ENCODE peak calls at places on chromosomes 5 and 9, in five cellular contexts. W is fibroblast of lung, F is astrocyte, P is DND-41, H is HCT116. M is an unnamed sample.
A peak's percentile ranks its signal among the peaks of the same experiment; 100 is the strongest.

GRCh38 chr5:154293219-154293618 is 102.7 kb downstream of the GALNT10 start:
- DNase-seq in W (no peak), F (no peak), P (no peak), H (no peak), M (no peak)

GRCh38 chr5:154708845-154709244 is 46.3 kb upstream of the LARP1 start:
- DNase-seq in W (no peak), F (no peak), P (no peak), H (peak; percentile 57), M (no peak)

GRCh38 chr5:10946050-10946449 is 185.0 kb upstream of the DAP start:
- DNase-seq in W (no peak), F (no peak), P (no peak), H (no peak), M (no peak)

GRCh38 chr9:33140406-33141360 is 26.5 kb downstream of the B4GALT1 start:
- DNase-seq in W (no peak), F (no peak), P (no peak), H (no peak), M (no peak)

GRCh38 chr5:148455055-148455675 is 71.4 kb downstream of the FBXO38 start:
- DNase-seq in W (no peak), F (peak; percentile 35), P (no peak), H (no peak), M (peak; percentile 5)

GRCh38 chr5:167763772-167764171 is 527.7 kb upstream of the WWC1 start:
- DNase-seq in W (no peak), F (peak; percentile 96), P (no peak), H (no peak), M (no peak)

GRCh38 chr5:180463916-180464602 is 30.1 kb upstream of the CNOT6 start:
- DNase-seq in W (no peak), F (no peak), P (no peak), H (no peak), M (no peak)

GRCh38 chr5:7392401-7393024 is 3.4 kb upstream of the ADCY2 start:
- DNase-seq in W (peak; percentile 12), F (peak; percentile 31), P (no peak), H (no peak), M (peak; percentile 66)

GRCh38 chr5:35237580-35238376 is 7.5 kb upstream of the PRLR start:
- DNase-seq in W (no peak), F (no peak), P (no peak), H (no peak), M (peak; percentile 53)

GRCh38 chr5:136020383-136021015 is 8.3 kb upstream of the TGFBI start:
- DNase-seq in W (peak; percentile 96), F (peak; percentile 98), P (no peak), H (peak; percentile 54), M (peak; percentile 78)

GRCh38 chr5:143395638-143396352 is 7.7 kb downstream of the NR3C1 start:
- DNase-seq in W (no peak), F (no peak), P (no peak), H (no peak), M (no peak)

GRCh38 chr9:121609845-121610637 is 41.4 kb upstream of the DAB2IP start:
- DNase-seq in W (peak; percentile 39), F (peak; percentile 92), P (no peak), H (peak; percentile 62), M (peak; percentile 75)

GRCh38 chr5:148924817-148925216 is 98.4 kb downstream of the ADRB2 start:
- DNase-seq in W (no peak), F (no peak), P (no peak), H (no peak), M (no peak)

GRCh38 chr9:121634329-121634784 is 17.1 kb upstream of the DAB2IP start:
- DNase-seq in W (no peak), F (no peak), P (no peak), H (no peak), M (no peak)

GRCh38 chr5:117262607-117263131 is 688.0 kb upstream of the SEMA6A start:
- DNase-seq in W (no peak), F (no peak), P (no peak), H (no peak), M (no peak)

GRCh38 chr5:170070556-170071412 is 34.9 kb upstream of the FOXI1 start:
- DNase-seq in W (peak; percentile 54), F (peak; percentile 8), P (peak; percentile 46), H (peak; percentile 16), M (peak; percentile 72)

GRCh38 chr5:83662558-83662957 is 58.1 kb downstream of the HAPLN1 start:
- DNase-seq in W (no peak), F (peak; percentile 1), P (no peak), H (no peak), M (no peak)

GRCh38 chr5:10762178-10762775 is 1.2 kb upstream of the DAP start:
- DNase-seq in W (no peak), F (no peak), P (no peak), H (no peak), M (peak; percentile 28)

GRCh38 chr5:14327624-14328023 is 184.5 kb downstream of the TRIO start:
- DNase-seq in W (no peak), F (peak; percentile 52), P (no peak), H (no peak), M (no peak)

GRCh38 chr5:77999013-77999798 is 223.1 kb upstream of the TBCA start:
- DNase-seq in W (no peak), F (no peak), P (no peak), H (no peak), M (no peak)

GRCh38 chr9:104774831-104775573 is 11.1 kb downstream of the NIPSNAP3B start:
- DNase-seq in W (no peak), F (no peak), P (no peak), H (no peak), M (no peak)

GRCh38 chr9:14179449-14179848 is 134.5 kb downstream of the NFIB start:
- DNase-seq in W (no peak), F (no peak), P (no peak), H (peak; percentile 26), M (no peak)
- H3K79me2 ChIP-seq in W (no peaks in the 10 kb centered on the region), F (peaks cover 29% of the 10 kb centered on the region), P (no peaks in the 10 kb centered on the region), H (no peaks in the 10 kb centered on the region), M (peaks cover 22% of the 10 kb centered on the region)

DNA sequence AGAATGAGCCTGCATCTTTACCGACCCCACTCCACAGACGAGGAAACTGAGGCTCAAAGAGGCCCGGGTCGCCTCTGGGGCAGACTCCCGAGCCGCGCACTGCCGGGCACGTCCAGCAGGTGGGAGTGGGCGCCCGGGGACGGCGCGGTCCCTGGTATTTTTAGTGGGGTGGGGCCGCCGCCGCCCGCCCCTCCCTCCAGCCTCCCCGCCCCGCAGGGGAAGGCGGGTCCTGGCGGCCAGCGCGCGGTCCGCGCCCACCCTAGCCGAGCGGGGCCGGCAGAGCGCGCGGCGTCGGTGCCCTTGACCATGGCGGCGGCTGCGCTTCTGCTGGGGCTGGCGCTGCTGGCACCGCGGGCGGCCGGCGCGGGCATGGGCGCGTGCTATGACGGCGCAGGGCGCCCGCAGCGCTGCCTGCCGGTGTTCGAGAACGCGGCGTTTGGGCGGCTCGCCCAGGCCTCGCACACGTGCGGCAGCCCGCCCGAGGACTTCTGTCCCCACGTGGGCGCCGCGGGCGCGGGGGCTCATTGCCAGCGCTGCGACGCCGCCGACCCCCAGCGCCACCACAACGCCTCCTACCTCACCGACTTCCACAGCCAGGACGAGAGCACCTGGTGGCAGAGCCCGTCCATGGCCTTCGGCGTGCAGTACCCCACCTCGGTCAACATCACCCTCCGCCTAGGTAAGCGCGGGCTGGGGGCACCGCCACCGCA is at the start of gene LAMC3:
- DNase-seq in W (no peak), F (no peak), P (no peak), H (no peak), M (peak; percentile 61)
- TF ChIP-seq EZH2 in W (peak; percentile 77), F (peak; percentile 41), P (no peak), H (no peak), M (no peak)

DNA sequence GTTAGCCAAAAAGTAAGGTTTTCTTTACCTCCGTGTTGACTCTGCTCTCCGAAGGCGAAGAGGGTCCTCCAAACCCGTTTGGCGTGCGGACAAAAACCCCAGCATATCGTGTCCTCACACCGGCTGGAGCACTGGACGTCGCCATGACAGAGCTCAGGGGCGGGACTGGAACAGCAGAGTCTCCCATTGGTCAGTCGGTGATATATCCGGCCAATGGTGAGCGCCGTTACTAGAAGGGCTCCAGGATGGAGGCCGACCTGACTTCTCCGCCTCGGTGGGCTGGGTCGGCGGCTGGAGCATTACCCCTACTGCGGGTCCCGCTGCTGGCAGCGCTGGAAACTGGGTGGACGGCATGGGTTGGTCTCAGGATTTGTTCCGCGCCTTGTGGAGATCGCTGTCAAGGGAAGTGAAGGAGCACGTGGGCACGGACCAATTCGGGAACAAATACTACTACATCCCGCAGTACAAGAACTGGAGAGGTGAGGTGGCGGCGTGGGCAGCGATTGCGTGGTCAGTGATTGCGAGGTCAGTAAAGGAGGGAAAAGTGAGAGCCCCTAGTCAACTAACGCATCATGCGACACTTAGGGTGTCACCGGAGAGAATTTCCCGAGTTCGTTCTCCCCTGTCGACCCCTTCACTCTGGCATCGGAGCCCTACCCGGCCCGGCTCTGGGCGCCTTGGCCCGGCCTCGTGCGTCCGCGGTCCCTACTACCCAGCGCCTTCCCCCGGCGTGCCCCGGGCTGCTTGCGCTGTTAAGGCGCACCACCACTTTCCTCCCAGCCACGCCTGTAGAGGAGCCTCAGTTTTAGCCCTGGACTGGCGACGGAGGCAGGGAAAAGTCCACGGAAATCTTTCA is at the start of the genes ERCC8 and NDUFAF2:
- DNase-seq in W (peak; percentile 91), F (peak; percentile 86), P (peak; percentile 90), H (peak; percentile 84), M (peak; percentile 94)
- H3K79me2 ChIP-seq in W (peaks cover 50% of the 10 kb centered on the region), F (peaks cover 94% of the 10 kb centered on the region), P (peaks cover 75% of the 10 kb centered on the region), H (peaks cover 91% of the 10 kb centered on the region), M (peaks cover 85% of the 10 kb centered on the region)

GRCh38 chr5:33890633-33891032 is 1.2 kb downstream of the ADAMTS12 start:
- DNase-seq in W (peak; percentile 35), F (peak; percentile 33), P (no peak), H (no peak), M (no peak)

GRCh38 chr5:33892419-33893151 is 795 bp upstream of the ADAMTS12 start:
- DNase-seq in W (peak; percentile 91), F (peak; percentile 98), P (no peak), H (no peak), M (peak; percentile 51)

GRCh38 chr5:33894566-33894965 is 2.8 kb upstream of the ADAMTS12 start:
- DNase-seq in W (no peak), F (peak; percentile 84), P (no peak), H (no peak), M (no peak)

GRCh38 chr5:33890147-33890546 is 1.6 kb downstream of the ADAMTS12 start:
- DNase-seq in W (peak; percentile 58), F (peak; percentile 20), P (no peak), H (no peak), M (no peak)

GRCh38 chr5:33891731-33892418 is at the start of gene ADAMTS12:
- DNase-seq in W (peak; percentile 54), F (peak; percentile 66), P (no peak), H (no peak), M (peak; percentile 41)
- TF ChIP-seq EZH2 in W (no peak), F (no peak), P (no peak), H (no peak), M (no peak)

DNA sequence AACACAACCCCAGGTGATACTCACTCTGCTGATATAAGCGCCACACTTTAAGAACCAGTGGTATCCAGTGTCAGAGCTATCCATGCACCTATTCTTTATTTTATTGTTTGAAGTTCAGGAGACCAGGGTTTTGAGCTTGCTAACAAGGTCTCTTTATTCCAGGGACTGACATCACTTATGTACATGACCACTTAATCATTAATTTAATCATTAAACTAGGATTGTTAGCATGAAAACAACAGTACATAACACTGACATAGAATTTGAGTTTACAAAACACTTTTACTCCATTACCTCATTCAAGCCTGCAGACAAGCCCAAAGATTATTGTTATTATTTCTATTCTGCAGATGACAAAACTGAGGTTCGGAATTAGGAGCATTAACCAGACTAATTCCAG is 151.4 kb upstream of the IQGAP2 start:
- DNase-seq in W (no peak), F (no peak), P (no peak), H (no peak), M (no peak)
- H3K79me2 ChIP-seq in W (no peaks in the 10 kb centered on the region), F (no peaks in the 10 kb centered on the region), P (no peaks in the 10 kb centered on the region), H (no peaks in the 10 kb centered on the region), M (no peaks in the 10 kb centered on the region)

GRCh38 chr5:91556-92263 is at the start of gene PLEKHG4B:
- DNase-seq in W (no peak), F (peak; percentile 14), P (no peak), H (no peak), M (peak; percentile 74)
- TF ChIP-seq EZH2 in W (no peak), F (peak; percentile 48), P (no peak), H (no peak), M (no peak)

M was measured in hepatocyte.